ENCODE peak calls at places on chromosomes 11 and 22, in four cellular contexts. X, R, Q and U are unnamed samples.

GRCh38 chr11:61955416-61956135 is 5.4 kb downstream of the BEST1 start:
- DNase-seq in X (peak; percentile 46), R (no peak), Q (no peak), U (no peak)

GRCh38 chr11:78139422-78140391 is at the start of gene ALG8:
- DNase-seq in X (peak; percentile 98), R (peak; percentile 96), Q (peak; percentile 95), U (peak; percentile 93)

GRCh38 chr11:106400949-106401545 is 323.6 kb downstream of the AASDHPPT start:
- DNase-seq in X (no peak), R (no peak), Q (no peak), U (peak; percentile 65)

GRCh38 chr11:79845002-79845709 is 404.3 kb upstream of the TENM4 start:
- DNase-seq in X (no peak), R (no peak), Q (no peak), U (no peak)

GRCh38 chr11:13030857-13031256 is 21.7 kb downstream of the RASSF10 start:
- DNase-seq in X (no peak), R (no peak), Q (no peak), U (no peak)

GRCh38 chr11:69854719-69855118 is 35.5 kb upstream of the FGF3 start:
- DNase-seq in X (no peak), R (no peak), Q (peak; percentile 76), U (peak; percentile 46)

GRCh38 chr22:41619979-41620645 is 731 bp downstream of the DESI1 start:
- DNase-seq in X (peak; percentile 57), R (no peak), Q (peak; percentile 39), U (no peak)

GRCh38 chr22:39661501-39661841 is 90.9 kb downstream of the CACNA1I start:
- DNase-seq in X (no peak), R (no peak), Q (no peak), U (no peak)

GRCh38 chr22:33112606-33113005 is 54.4 kb upstream of the SYN3 start:
- DNase-seq in X (peak; percentile 25), R (no peak), Q (no peak), U (no peak)

GRCh38 chr11:112280268-112281126 is 19.8 kb upstream of the PLET1 start:
- DNase-seq in X (peak; percentile 60), R (peak; percentile 83), Q (peak; percentile 79), U (peak; percentile 82)

GRCh38 chr22:49620003-49620556 is 207.6 kb downstream of the BRD1 start:
- DNase-seq in X (no peak), R (no peak), Q (no peak), U (no peak)

GRCh38 chr11:93501856-93502255 is 41.3 kb downstream of the SMCO4 start:
- DNase-seq in X (no peak), R (no peak), Q (no peak), U (no peak)

GRCh38 chr11:17163296-17163695 is 44.5 kb downstream of the PIK3C2A start:
- DNase-seq in X (no peak), R (no peak), Q (no peak), U (no peak)

GRCh38 chr11:119626197-119626909 is 102.6 kb downstream of the NECTIN1 start:
- DNase-seq in X (no peak), R (no peak), Q (no peak), U (no peak)

GRCh38 chr11:116680349-116681125 is 92.2 kb downstream of the BUD13 start:
- DNase-seq in X (no peak), R (no peak), Q (no peak), U (no peak)

GRCh38 chr11:35174666-35175065 is 35.7 kb downstream of the CD44 start:
- DNase-seq in X (no peak), R (no peak), Q (peak; percentile 74), U (peak; percentile 55)

GRCh38 chr11:34181254-34181653 is 75.8 kb downstream of the NAT10 start:
- DNase-seq in X (no peak), R (no peak), Q (no peak), U (no peak)

GRCh38 chr11:100827934-100828661 is 141.0 kb downstream of the ARHGAP42 start:
- DNase-seq in X (no peak), R (no peak), Q (no peak), U (peak; percentile 79)

GRCh38 chr11:47715082-47715669 is at the start of gene AGBL2:
- DNase-seq in X (peak; percentile 81), R (peak; percentile 87), Q (peak; percentile 82), U (peak; percentile 51)

GRCh38 chr11:77633856-77634425 is 3.7 kb downstream of the CLNS1A start:
- DNase-seq in X (no peak), R (no peak), Q (no peak), U (no peak)

GRCh38 chr11:125141686-125142535 is 22.6 kb upstream of the PKNOX2 start:
- DNase-seq in X (peak; percentile 85), R (peak; percentile 76), Q (peak; percentile 32), U (peak; percentile 28)

GRCh38 chr22:37079668-37080171 is 28.2 kb downstream of the KCTD17 start:
- DNase-seq in X (no peak), R (no peak), Q (peak; percentile 71), U (peak; percentile 28)

GRCh38 chr11:133951484-133952198 is 5.1 kb downstream of the IGSF9B start:
- DNase-seq in X (peak; percentile 53), R (no peak), Q (peak; percentile 28), U (no peak)